ENCODE peak calls at places on chromosome 22, in ten cellular contexts. D is mucosa of descending colon, G is WTC11, P is fibroblast of lung, U is fibroblast of pulmonary artery, O is transverse colon, Q is vagina, W is coronary artery, N is PC-9, Z is tibial nerve. Y is an unnamed sample.

GRCh38 chr22:25419247-25420113 is 145.0 kb upstream of the GRK3 start:
- DNase-seq in D (peak; percentile 63), G (no peak), P (peak; percentile 58), U (no peak), O (peak; percentile 38), Q (no peak), W (no peak), N (peak; percentile 49), Z (no peak), Y (no peak)

GRCh38 chr22:39478461-39478860 is 21.6 kb downstream of the MGAT3 start:
- DNase-seq in D (no peak), G (peak; percentile 70), P (no peak), U (no peak), O (no peak), Q (no peak), W (no peak), N (peak; percentile 63), Z (no peak), Y (no peak)

GRCh38 chr22:40312050-40312449 is 34.2 kb upstream of the ADSL start:
- DNase-seq in D (no peak), G (no peak), P (no peak), U (no peak), O (no peak), Q (no peak), W (no peak), N (no peak), Z (no peak), Y (no peak)

GRCh38 chr22:43625242-43625641 is 186.9 kb downstream of the EFCAB6 start:
- DNase-seq in D (no peak), G (no peak), P (no peak), U (no peak), O (no peak), Q (no peak), W (no peak), N (no peak), Z (no peak), Y (no peak)

GRCh38 chr22:46534177-46534776 is 3.1 kb downstream of the CELSR1 start:
- DNase-seq in D (no peak), G (no peak), P (no peak), U (no peak), O (no peak), Q (no peak), W (no peak), N (no peak), Z (no peak), Y (no peak)

GRCh38 chr22:42685941-42686666 is 34.6 kb downstream of the A4GALT start:
- DNase-seq in D (peak; percentile 61), G (no peak), P (peak; percentile 73), U (no peak), O (peak; percentile 48), Q (no peak), W (no peak), N (no peak), Z (no peak), Y (no peak)

GRCh38 chr22:50027639-50028537 is 15.3 kb upstream of the IL17REL start:
- DNase-seq in D (peak; percentile 54), G (no peak), P (peak; percentile 4), U (no peak), O (peak; percentile 8), Q (no peak), W (peak; percentile 67), N (peak; percentile 80), Z (no peak), Y (no peak)

GRCh38 chr22:27919943-27920755 is 1.1 kb upstream of the PITPNB start:
- DNase-seq in D (no peak), G (no peak), P (peak; percentile 83), U (peak; percentile 65), O (no peak), Q (peak; percentile 92), W (peak; percentile 79), N (no peak), Z (no peak), Y (no peak)

GRCh38 chr22:43007519-43008102 is 7.3 kb downstream of the PACSIN2 start:
- DNase-seq in D (peak; percentile 82), G (no peak), P (no peak), U (peak; percentile 56), O (peak; percentile 86), Q (no peak), W (no peak), N (no peak), Z (no peak), Y (no peak)

GRCh38 chr22:45903355-45904149 is 73.4 kb downstream of the WNT7B start:
- DNase-seq in D (no peak), G (no peak), P (peak; percentile 72), U (peak; percentile 49), O (no peak), Q (no peak), W (no peak), N (peak; percentile 72), Z (no peak), Y (no peak)

GRCh38 chr22:50148991-50149721 is 21.4 kb upstream of the PANX2 start:
- DNase-seq in D (peak; percentile 73), G (peak; percentile 74), P (peak; percentile 28), U (peak; percentile 52), O (peak; percentile 73), Q (no peak), W (peak; percentile 66), N (peak; percentile 89), Z (no peak), Y (peak; percentile 92)

GRCh38 chr22:35995772-35996171 is 32.9 kb downstream of the RBFOX2 start:
- DNase-seq in D (no peak), G (no peak), P (peak; percentile 99), U (peak; percentile 97), O (peak; percentile 66), Q (peak; percentile 93), W (peak; percentile 87), N (no peak), Z (peak; percentile 62), Y (no peak)

GRCh38 chr22:30047364-30047738 is 32.9 kb upstream of the HORMAD2 start:
- DNase-seq in D (no peak), G (no peak), P (peak; percentile 15), U (peak; percentile 12), O (no peak), Q (no peak), W (no peak), N (no peak), Z (no peak), Y (no peak)

DNA sequence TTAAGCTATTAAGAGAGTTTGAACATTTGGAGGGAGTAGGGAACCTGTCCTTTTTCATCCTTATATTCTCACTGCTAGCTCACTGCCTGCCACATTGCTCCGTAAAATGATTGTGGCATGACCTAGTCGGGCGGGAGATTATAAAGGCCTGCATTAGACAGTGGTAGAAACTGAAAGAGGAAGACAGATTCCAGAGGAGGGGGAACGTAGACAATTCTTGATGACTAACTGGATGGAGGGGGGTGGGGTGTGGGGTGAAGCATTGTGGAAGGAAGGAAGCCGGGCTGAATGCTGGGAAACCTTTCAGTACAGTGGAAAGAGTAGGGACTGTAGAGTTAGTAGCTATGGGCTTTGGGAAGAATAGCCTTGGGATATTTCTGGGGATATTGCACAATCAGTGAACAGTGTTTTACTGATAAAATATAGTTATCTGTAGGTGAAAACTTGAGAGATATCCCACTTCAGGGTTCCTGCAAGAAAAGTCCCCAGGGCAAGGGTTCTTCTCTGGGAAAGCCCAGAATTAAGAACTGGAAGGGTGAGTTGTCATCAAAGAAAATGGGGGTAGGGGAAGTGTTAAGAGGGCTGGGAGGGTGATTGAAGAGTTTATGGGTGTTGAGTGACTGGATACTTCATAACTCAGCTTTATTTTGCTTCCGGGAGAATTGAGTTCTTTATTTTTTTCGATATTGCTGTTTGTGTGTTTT is 2.1 kb downstream of the MED15 start:
- DNase-seq in D (no peak), G (no peak), P (peak; percentile 91), U (peak; percentile 95), O (peak; percentile 79), Q (no peak), W (peak; percentile 85), N (peak; percentile 81), Z (peak; percentile 31), Y (no peak)
- TF ChIP-seq CTCF in D (no peak), G (no peak), P (no peak), U (no peak), O (no peak), Q (no peak), W (no peak), N (no peak), Z (no peak), Y (no peak)

GRCh38 chr22:21451545-21452520 is 15.4 kb upstream of the TMEM191C start:
- DNase-seq in D (peak; percentile 15), G (no peak), P (no peak), U (no peak), O (no peak), Q (no peak), W (no peak), N (no peak), Z (peak; percentile 5), Y (no peak)

GRCh38 chr22:21449531-21450319 is 17.5 kb upstream of the TMEM191C start:
- DNase-seq in D (peak; percentile 33), G (peak; percentile 10), P (peak; percentile 9), U (no peak), O (no peak), Q (no peak), W (peak; percentile 64), N (no peak), Z (peak; percentile 9), Y (no peak)

GRCh38 chr22:21448627-21449416 is 18.4 kb upstream of the TMEM191C start:
- DNase-seq in D (peak; percentile 19), G (no peak), P (no peak), U (no peak), O (no peak), Q (no peak), W (no peak), N (no peak), Z (peak; percentile 9), Y (no peak)

GRCh38 chr22:21450858-21451331 is 16.3 kb upstream of the TMEM191C start:
- DNase-seq in D (peak; percentile 15), G (peak; percentile 10), P (no peak), U (no peak), O (no peak), Q (no peak), W (no peak), N (no peak), Z (peak; percentile 4), Y (no peak)

GRCh38 chr22:21450320-21450831 is 16.8 kb upstream of the TMEM191C start:
- DNase-seq in D (peak; percentile 36), G (peak; percentile 45), P (no peak), U (no peak), O (no peak), Q (no peak), W (no peak), N (no peak), Z (peak; percentile 10), Y (no peak)
- TF ChIP-seq CTCF in D (no peak), G (no peak), P (no peak), U (no peak), O (no peak), Q (no peak), W (no peak), N (no peak), Z (no peak), Y (no peak)

DNA sequence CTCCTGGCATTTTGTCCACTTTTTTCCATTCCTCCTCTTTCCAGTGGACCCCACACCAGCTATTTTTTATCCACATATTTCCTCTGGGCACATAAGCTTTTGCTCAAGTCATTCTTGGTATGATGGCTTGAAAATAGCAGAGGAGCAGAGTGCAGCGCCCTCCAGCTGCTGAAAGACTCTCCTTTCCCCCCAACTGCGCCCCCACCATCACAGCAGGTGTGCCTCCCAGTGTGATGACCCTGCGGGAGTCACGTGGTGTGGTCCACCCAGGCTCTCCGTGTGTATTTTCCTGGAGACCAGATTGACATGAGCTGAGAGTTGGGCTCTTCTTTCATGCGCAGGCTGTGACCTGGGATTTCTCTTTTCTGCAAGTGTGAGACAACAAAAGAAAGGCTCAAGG is 1241.6 kb downstream of the TBC1D22A start:
- DNase-seq in D (no peak), G (peak; percentile 22), P (no peak), U (no peak), O (no peak), Q (no peak), W (no peak), N (no peak), Z (no peak), Y (no peak)
- TF ChIP-seq CTCF in D (no peak), G (no peak), P (no peak), U (no peak), O (no peak), Q (no peak), W (no peak), N (no peak), Z (no peak), Y (no peak)

GRCh38 chr22:21624120-21624879 is 5.5 kb downstream of the YDJC start:
- DNase-seq in D (no peak), G (peak; percentile 85), P (peak; percentile 38), U (peak; percentile 21), O (peak; percentile 23), Q (no peak), W (no peak), N (no peak), Z (no peak), Y (no peak)
- TF ChIP-seq CTCF in D (peak; percentile 24), G (peak; percentile 41), P (peak; percentile 27), U (peak; percentile 55), O (peak; percentile 15), Q (no peak), W (no peak), N (peak; percentile 57), Z (peak; percentile 22), Y (peak; percentile 51)

Y was measured in GM10248.